ENCODE peak calls at places on chromosomes 1 and 21, in seven cellular contexts. X, O, N, U, F, S and T are unnamed samples.

GRCh38 chr1:15146142-15146541 is 7.4 kb upstream of the TMEM51 start:
- DNase-seq in N (no peak), F (no peak), S (no peak), X (no peak), O (no peak), U (no peak), T (no peak)

GRCh38 chr1:170619167-170620030 is 44.5 kb upstream of the PRRX1 start:
- DNase-seq in O (peak), S (no peak), F (no peak), X (no peak), U (no peak), N (no peak), T (no peak)

GRCh38 chr1:119467857-119468666 is 38.9 kb upstream of the HSD3B1 start:
- DNase-seq in S (no peak), F (no peak), O (no peak), N (no peak), U (no peak), X (no peak), T (no peak)

GRCh38 chr1:37034301-37035013 is at the start of gene GRIK3:
- DNase-seq in N (no peak), U (no peak), O (no peak), S (no peak), X (peak), F (no peak), T (no peak)

GRCh38 chr1:115557715-115558114 is 84.1 kb upstream of the VANGL1 start:
- DNase-seq in U (no peak), X (no peak), F (no peak), S (no peak), O (no peak), N (no peak), T (no peak)

GRCh38 chr1:107976431-107977215 is 11.6 kb upstream of the VAV3 start:
- DNase-seq in F (no peak), S (no peak), N (no peak), O (no peak), X (no peak), U (no peak), T (no peak)

GRCh38 chr1:110538921-110539320 is 19.9 kb upstream of the KCNA10 start:
- DNase-seq in O (no peak), U (no peak), N (no peak), X (no peak), S (no peak), F (no peak), T (no peak)

GRCh38 chr1:35062518-35063196 is 16.5 kb upstream of the ZMYM1 start:
- DNase-seq in N (no peak), U (no peak), S (no peak), F (no peak), X (no peak), O (peak), T (no peak)

GRCh38 chr1:25993197-25993951 is 4.5 kb downstream of the PAFAH2 start:
- DNase-seq in N (no peak), O (no peak), S (no peak), F (no peak), X (no peak), U (no peak), T (no peak)

GRCh38 chr21:44850905-44851657 is 22.4 kb downstream of the PTTG1IP start:
- DNase-seq in U (no peak), S (no peak), F (peak), N (no peak), O (no peak), X (no peak), T (no peak)